ENCODE peak calls at places on chromosomes 1 and 21, in ten cellular contexts. V is prostate gland; J is CD4-positive, alpha-beta T cell; P is stomach; Q is CD8-positive, alpha-beta T cell; H is thoracic aorta; R is naive thymus-derived CD4-positive, alpha-beta T cell; T is MM.1S; G is left ventricle myocardium inferior; C is AG04450. E is an unnamed sample.

GRCh38 chr1:8259498-8260290 is 58.2 kb upstream of the SLC45A1 start:
- DNase-seq in H (no peak), Q (no peak), G (no peak), P (peak; percentile 91), J (no peak), R (no peak), T (no peak), C (peak; percentile 49), V (peak; percentile 91), E (peak; percentile 78)

GRCh38 chr1:233440952-233441401 is 113.5 kb downstream of the MAP3K21 start:
- DNase-seq in V (peak; percentile 11), G (no peak), J (no peak), R (no peak), T (peak; percentile 85), P (no peak), C (no peak), H (no peak), Q (no peak), E (no peak)

GRCh38 chr1:202618387-202619022 is 91.7 kb downstream of the SYT2 start:
- DNase-seq in P (no peak), Q (no peak), G (no peak), V (no peak), R (no peak), T (no peak), C (no peak), H (no peak), J (no peak), E (no peak)

GRCh38 chr1:37069406-37069805 is 35.1 kb upstream of the GRIK3 start:
- DNase-seq in H (no peak), P (no peak), C (no peak), J (no peak), V (no peak), T (no peak), R (no peak), G (no peak), Q (no peak), E (no peak)

GRCh38 chr1:27000817-27001460 is 7.4 kb downstream of the TRNP1 start:
- DNase-seq in R (no peak), H (peak; percentile 45), Q (no peak), G (no peak), P (no peak), J (no peak), V (no peak), C (no peak), T (no peak), E (no peak)

GRCh38 chr1:194975913-194976312 is 1632.3 kb downstream of the KCNT2 start:
- DNase-seq in Q (no peak), G (no peak), J (no peak), T (no peak), R (no peak), H (no peak), C (no peak), V (no peak), P (no peak), E (no peak)

GRCh38 chr1:180695282-180695681 is 63.5 kb downstream of the XPR1 start:
- DNase-seq in H (no peak), C (no peak), J (no peak), Q (no peak), V (no peak), P (no peak), G (no peak), T (no peak), R (no peak), E (no peak)

GRCh38 chr1:59215766-59216291 is 81.1 kb upstream of the FGGY start:
- DNase-seq in Q (no peak), G (no peak), P (no peak), T (no peak), V (no peak), C (no peak), R (no peak), H (no peak), J (no peak), E (peak; percentile 33)

GRCh38 chr1:18217398-18218043 is 109.9 kb downstream of the IGSF21 start:
- DNase-seq in V (no peak), Q (no peak), R (no peak), P (no peak), J (no peak), T (peak; percentile 21), C (no peak), H (no peak), G (no peak), E (no peak)

GRCh38 chr1:25990702-25991395 is 7.0 kb downstream of the PAFAH2 start:
- DNase-seq in P (no peak), V (no peak), R (no peak), H (no peak), J (peak; percentile 31), Q (peak; percentile 55), G (no peak), C (no peak), T (no peak), E (no peak)

GRCh38 chr1:83632906-83633305 is 366.0 kb downstream of the TTLL7 start:
- DNase-seq in H (no peak), V (no peak), G (no peak), T (no peak), C (no peak), R (no peak), Q (no peak), P (no peak), J (no peak), E (no peak)

GRCh38 chr1:27001570-27002360 is 8.3 kb downstream of the TRNP1 start:
- DNase-seq in H (no peak), T (no peak), C (no peak), G (peak; percentile 55), P (peak; percentile 48), J (no peak), Q (no peak), V (no peak), R (no peak), E (peak; percentile 41)

GRCh38 chr1:84782311-84782771 is 92.1 kb upstream of the SSX2IP start:
- DNase-seq in G (peak; percentile 64), C (no peak), P (peak; percentile 68), J (peak; percentile 73), H (no peak), Q (peak; percentile 76), T (peak; percentile 28), R (peak; percentile 68), V (no peak), E (peak; percentile 28)

GRCh38 chr21:35275776-35276175 is 226.7 kb upstream of the RUNX1 start:
- DNase-seq in C (no peak), H (no peak), Q (no peak), R (no peak), J (no peak), V (no peak), T (no peak), G (no peak), P (no peak), E (no peak)

GRCh38 chr1:41882068-41882477 is 36.6 kb downstream of the HIVEP3 start:
- DNase-seq in H (no peak), V (peak; percentile 82), G (no peak), R (no peak), C (no peak), J (no peak), Q (no peak), P (peak; percentile 59), T (peak; percentile 69), E (no peak)

GRCh38 chr1:4086921-4087320 is 186.8 kb upstream of the C1orf174 start:
- DNase-seq in Q (no peak), R (no peak), P (no peak), J (no peak), G (no peak), T (no peak), C (no peak), H (no peak), V (no peak), E (no peak)

GRCh38 chr1:63917571-63918394 is 144.0 kb downstream of the ROR1 start:
- DNase-seq in P (no peak), C (no peak), H (no peak), J (no peak), R (no peak), G (no peak), Q (no peak), T (peak; percentile 11), V (no peak), E (no peak)

GRCh38 chr1:101005191-101005590 is 20.4 kb downstream of the DPH5 start:
- DNase-seq in H (no peak), R (no peak), Q (no peak), C (no peak), V (no peak), G (no peak), P (no peak), J (no peak), T (no peak), E (no peak)
- H3K9me3 ChIP-seq in H (no peaks in the 10 kb centered on the region), R (no peaks in the 10 kb centered on the region), Q (no peaks in the 10 kb centered on the region), C (no peaks in the 10 kb centered on the region), V (no peaks in the 10 kb centered on the region), G (no peaks in the 10 kb centered on the region), P (no peaks in the 10 kb centered on the region), J (no peaks in the 10 kb centered on the region), T (no peaks in the 10 kb centered on the region), E (no peaks in the 10 kb centered on the region)

GRCh38 chr1:238088891-238089290 is 198.2 kb upstream of the ZP4 start:
- DNase-seq in P (no peak), T (no peak), J (no peak), R (no peak), C (no peak), V (no peak), G (no peak), H (no peak), Q (no peak), E (no peak)
- H3K9me3 ChIP-seq in P (no peaks in the 10 kb centered on the region), T (no peaks in the 10 kb centered on the region), J (no peaks in the 10 kb centered on the region), R (no peaks in the 10 kb centered on the region), C (peaks cover 10% of the 10 kb centered on the region), V (no peaks in the 10 kb centered on the region), G (no peaks in the 10 kb centered on the region), H (no peaks in the 10 kb centered on the region), Q (no peaks in the 10 kb centered on the region), E (no peaks in the 10 kb centered on the region)

GRCh38 chr1:152228831-152229230 is 4.8 kb upstream of the HRNR start:
- DNase-seq in G (no peak), R (no peak), Q (no peak), V (no peak), J (no peak), P (no peak), T (no peak), C (no peak), H (no peak), E (no peak)

GRCh38 chr1:152225678-152226077 is 1.7 kb upstream of the HRNR start:
- DNase-seq in J (no peak), R (no peak), V (no peak), H (no peak), Q (no peak), T (no peak), P (no peak), G (no peak), C (no peak), E (no peak)

GRCh38 chr1:152224093-152224492 is at the start of gene HRNR:
- DNase-seq in V (no peak), J (no peak), H (no peak), R (no peak), Q (no peak), C (no peak), G (no peak), T (no peak), P (no peak), E (no peak)

GRCh38 chr1:152227310-152227928 is 3.4 kb upstream of the HRNR start:
- DNase-seq in V (no peak), C (no peak), R (no peak), J (no peak), G (no peak), P (no peak), Q (no peak), T (no peak), H (no peak), E (no peak)
- H3K9me3 ChIP-seq in V (no peaks in the 10 kb centered on the region), C (no peaks in the 10 kb centered on the region), R (no peaks in the 10 kb centered on the region), J (no peaks in the 10 kb centered on the region), G (no peaks in the 10 kb centered on the region), P (no peaks in the 10 kb centered on the region), Q (no peaks in the 10 kb centered on the region), T (no peaks in the 10 kb centered on the region), H (no peaks in the 10 kb centered on the region), E (no peaks in the 10 kb centered on the region)

GRCh38 chr1:235675152-235675890 is 25.7 kb upstream of the GNG4 start:
- DNase-seq in C (peak; percentile 6), J (no peak), R (no peak), P (no peak), H (no peak), Q (no peak), T (no peak), V (no peak), G (no peak), E (no peak)
- H3K9me3 ChIP-seq in C (peaks cover 14% of the 10 kb centered on the region), J (peaks cover 48% of the 10 kb centered on the region), R (peaks cover 43% of the 10 kb centered on the region), P (peaks cover 6% of the 10 kb centered on the region), H (peaks cover 15% of the 10 kb centered on the region), Q (peaks cover 13% of the 10 kb centered on the region), T (no peaks in the 10 kb centered on the region), V (no peaks in the 10 kb centered on the region), G (peaks cover 32% of the 10 kb centered on the region), E (no peaks in the 10 kb centered on the region)

E was measured in gastrocnemius medialis.